ENCODE peak calls at places on chromosomes 5 and 9, in seven cellular contexts. X is A549, U is astrocyte, A is right atrium auricular region, Y is gastrocnemius medialis, O is ovary, Z is HCT116. L is an unnamed sample. For H3K9me3, the result is how much of the 10 kb centered on the place peaks cover.

GRCh38 chr5:129460951-129461815 is 1.1 kb downstream of the ADAMTS19 start:
- DNase-seq in X (peak), A (no peak), Z (no peak), Y (peak), O (peak), U (peak), L (peak)

GRCh38 chr5:159961176-159961689 is 45.0 kb downstream of the ADRA1B start:
- DNase-seq in U (no peak), A (no peak), Z (no peak), Y (no peak), X (no peak), O (no peak), L (no peak)

GRCh38 chr9:80208662-80209061 is 636.9 kb downstream of the TLE4 start:
- DNase-seq in Z (no peak), U (no peak), Y (no peak), O (no peak), A (no peak), X (no peak), L (no peak)

GRCh38 chr9:87620727-87621322 is 105.1 kb upstream of the CTSL start:
- DNase-seq in Y (no peak), O (no peak), Z (no peak), X (no peak), U (no peak), A (no peak), L (no peak)

GRCh38 chr9:29044959-29045358 is 1471.7 kb upstream of the C9orf72 start:
- DNase-seq in X (peak), O (no peak), Z (peak), U (peak), A (no peak), Y (no peak), L (no peak)

GRCh38 chr5:8176101-8176693 is 307.2 kb downstream of the MTRR start:
- DNase-seq in X (no peak), A (no peak), O (no peak), U (no peak), Y (no peak), Z (no peak), L (no peak)

GRCh38 chr5:52893105-52893504 is 96.0 kb upstream of the ITGA2 start:
- DNase-seq in U (peak), O (no peak), A (no peak), X (no peak), Y (no peak), Z (no peak), L (no peak)

GRCh38 chr9:9142001-9142400 is 1342.4 kb upstream of the DMAC1 start:
- DNase-seq in Y (no peak), U (no peak), X (no peak), Z (no peak), O (no peak), A (no peak), L (no peak)

GRCh38 chr9:126860757-126861466 is 473 bp downstream of the ZBTB34 start:
- DNase-seq in O (no peak), Z (no peak), Y (no peak), X (no peak), A (no peak), U (no peak), L (peak)

GRCh38 chr9:109122726-109123621 is 3.2 kb upstream of the TMEM245 start:
- DNase-seq in X (no peak), Y (no peak), A (no peak), U (no peak), Z (no peak), O (no peak), L (no peak)

GRCh38 chr5:170444181-170444580 is 55.0 kb upstream of the KCNMB1 start:
- DNase-seq in O (no peak), Z (no peak), X (no peak), Y (no peak), A (peak), U (no peak), L (no peak)

GRCh38 chr9:135819905-135820304 is 87.4 kb downstream of the CAMSAP1 start:
- DNase-seq in X (no peak), A (no peak), Y (no peak), Z (no peak), O (no peak), U (no peak), L (no peak)

GRCh38 chr5:141681695-141682641 is at the start of gene ARAP3:
- DNase-seq in Y (peak), A (peak), U (peak), Z (peak), O (peak), X (peak), L (peak)

GRCh38 chr5:118952992-118953651 is 35.2 kb downstream of the DTWD2 start:
- DNase-seq in U (peak), O (no peak), Z (no peak), X (no peak), Y (no peak), A (no peak), L (no peak)

GRCh38 chr5:99438619-99439018 is 509.8 kb upstream of the CHD1 start:
- DNase-seq in Y (no peak), U (no peak), X (no peak), A (no peak), O (no peak), Z (no peak), L (no peak)

GRCh38 chr5:150263801-150264621 is 25.6 kb downstream of the CAMK2A start:
- DNase-seq in A (no peak), X (peak), Z (peak), Y (peak), O (no peak), U (peak), L (no peak)

GRCh38 chr9:89436963-89437625 is 60.8 kb downstream of the SEMA4D start:
- DNase-seq in A (no peak), Y (no peak), U (no peak), X (no peak), Z (no peak), O (no peak), L (peak)

GRCh38 chr9:130390371-130390770 is 54.4 kb upstream of the ASS1 start:
- DNase-seq in X (no peak), A (no peak), O (no peak), Y (no peak), Z (no peak), U (no peak), L (no peak)

GRCh38 chr5:42655982-42656660 is 100.5 kb upstream of the CCDC152 start:
- DNase-seq in U (no peak), A (no peak), O (no peak), X (no peak), Z (no peak), Y (no peak), L (no peak)

GRCh38 chr5:82639393-82640144 is 361.4 kb upstream of the RPS23 start:
- DNase-seq in X (no peak), U (peak), Y (no peak), Z (no peak), O (no peak), A (no peak), L (no peak)

GRCh38 chr5:108681079-108681921 is 66.4 kb upstream of the FER start:
- DNase-seq in A (no peak), X (peak), U (peak), Y (no peak), O (no peak), Z (peak), L (no peak)

GRCh38 chr9:224540-225520 is 10.2 kb downstream of the DOCK8 start:
- DNase-seq in A (no peak), Z (no peak), U (no peak), O (no peak), X (peak), Y (no peak), L (no peak)

GRCh38 chr9:129868571-129869486 is 33.6 kb downstream of the USP20 start:
- DNase-seq in A (no peak), X (no peak), Y (no peak), O (no peak), Z (no peak), U (no peak), L (peak)

GRCh38 chr9:78997296-78997695 is 574.5 kb upstream of the TLE4 start:
- DNase-seq in O (no peak), Z (no peak), Y (no peak), X (no peak), A (no peak), U (no peak), L (no peak)

GRCh38 chr9:116589392-116590354 is 97.4 kb upstream of the TRIM32 start:
- DNase-seq in O (no peak), Y (no peak), U (no peak), X (peak), Z (peak), A (no peak), L (peak)

GRCh38 chr5:125612356-125613149 is 810.7 kb upstream of the GRAMD2B start:
- DNase-seq in Y (peak), A (no peak), U (no peak), Z (no peak), X (no peak), O (no peak), L (no peak)

GRCh38 chr9:133849076-133849670 is 111.0 kb upstream of the SARDH start:
- DNase-seq in O (no peak), A (no peak), U (no peak), Z (no peak), X (no peak), Y (no peak), L (peak)

GRCh38 chr5:176535101-176535654 is 2.0 kb downstream of the RNF44 start:
- DNase-seq in O (no peak), U (no peak), Z (no peak), A (no peak), Y (no peak), X (peak), L (peak)

GRCh38 chr5:142906863-142907671 is 136.9 kb downstream of the ARHGAP26 start:
- DNase-seq in X (no peak), A (no peak), Y (peak), Z (no peak), U (peak), O (no peak), L (no peak)
- H3K4me3 ChIP-seq in X (no peak), A (no peak), Y (no peak), Z (no peak), U (no peak), O (no peak), L (no peak)

DNA sequence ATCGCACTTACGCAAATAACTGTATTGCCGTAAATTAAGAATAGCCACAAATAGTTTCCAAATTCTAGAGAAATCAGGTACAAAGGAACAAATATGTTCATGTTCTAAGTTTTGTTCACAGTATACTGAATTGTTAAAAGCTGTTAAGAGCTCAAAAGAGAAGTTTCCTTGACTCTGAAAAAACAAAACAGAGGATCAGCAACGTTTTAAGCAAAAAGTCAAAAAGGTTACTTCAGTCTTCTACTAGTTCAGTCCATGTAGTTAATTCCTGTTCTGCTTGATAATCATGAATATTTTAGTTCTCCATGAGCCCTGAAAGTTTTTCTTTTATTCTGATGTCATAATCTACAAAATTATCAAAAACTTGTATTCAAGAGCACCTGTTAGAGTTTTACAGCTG is 128.6 kb upstream of the MAST4 start:
- DNase-seq in O (no peak), A (no peak), X (no peak), U (no peak), Y (no peak), Z (no peak), L (no peak)
- H3K9me3 ChIP-seq in O (under half), A (under half), X (under half), U (under half), Y (under half), Z (under half), L (under half)

GRCh38 chr9:35564658-35565061 is 40.4 kb upstream of the TESK1 start:
- DNase-seq in X (no peak), O (no peak), Z (no peak), A (peak), U (no peak), Y (peak), L (no peak)

GRCh38 chr9:35569206-35569605 is 35.9 kb upstream of the TESK1 start:
- DNase-seq in X (no peak), Y (no peak), A (no peak), Z (no peak), U (no peak), O (no peak), L (no peak)

GRCh38 chr9:35563791-35564197 is 41.3 kb upstream of the TESK1 start:
- DNase-seq in U (no peak), X (no peak), A (no peak), O (peak), Y (peak), Z (no peak), L (no peak)

GRCh38 chr9:35568196-35568595 is 36.9 kb upstream of the TESK1 start:
- DNase-seq in X (no peak), O (no peak), U (no peak), Z (no peak), A (no peak), Y (no peak), L (no peak)

GRCh38 chr9:35566417-35566816 is 38.6 kb upstream of the TESK1 start:
- DNase-seq in Z (no peak), O (no peak), X (peak), Y (peak), U (peak), A (no peak), L (no peak)
- TF ChIP-seq CTCF in Z (peak), O (no peak), X (peak), Y (peak), U (no peak), A (no peak), L (no peak)

GRCh38 chr9:123929177-123929869 is 603 bp downstream of the DENND1A start:
- DNase-seq in A (no peak), O (no peak), U (no peak), X (no peak), Z (no peak), Y (no peak), L (peak)
- H3K4me3 ChIP-seq in A (peak), O (peak), U (peak), X (peak), Z (peak), Y (peak), L (peak)

DNA sequence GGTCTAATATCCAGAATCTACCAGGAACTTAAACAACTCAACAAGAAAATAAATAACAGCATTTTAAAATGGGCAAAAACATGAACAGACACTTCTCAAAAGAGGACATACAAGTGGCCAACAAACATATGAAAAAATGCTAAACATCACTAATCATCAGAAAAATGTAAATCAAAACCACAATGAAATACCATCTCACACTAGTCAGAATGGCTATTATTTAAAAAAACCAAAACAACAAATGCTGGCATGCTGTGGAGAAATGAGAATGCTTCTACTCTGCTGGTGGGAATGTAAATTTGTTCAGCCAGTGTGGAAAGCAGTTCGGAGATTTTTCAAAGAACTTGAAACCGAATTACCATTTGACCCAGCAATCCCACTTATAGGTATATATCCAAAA is 63.1 kb downstream of the ADAMTS6 start:
- DNase-seq in U (peak), O (no peak), Z (no peak), X (no peak), Y (no peak), A (no peak), L (no peak)
- H3K9me3 ChIP-seq in U (under half), O (under half), Z (under half), X (under half), Y (under half), A (under half), L (under half)

DNA sequence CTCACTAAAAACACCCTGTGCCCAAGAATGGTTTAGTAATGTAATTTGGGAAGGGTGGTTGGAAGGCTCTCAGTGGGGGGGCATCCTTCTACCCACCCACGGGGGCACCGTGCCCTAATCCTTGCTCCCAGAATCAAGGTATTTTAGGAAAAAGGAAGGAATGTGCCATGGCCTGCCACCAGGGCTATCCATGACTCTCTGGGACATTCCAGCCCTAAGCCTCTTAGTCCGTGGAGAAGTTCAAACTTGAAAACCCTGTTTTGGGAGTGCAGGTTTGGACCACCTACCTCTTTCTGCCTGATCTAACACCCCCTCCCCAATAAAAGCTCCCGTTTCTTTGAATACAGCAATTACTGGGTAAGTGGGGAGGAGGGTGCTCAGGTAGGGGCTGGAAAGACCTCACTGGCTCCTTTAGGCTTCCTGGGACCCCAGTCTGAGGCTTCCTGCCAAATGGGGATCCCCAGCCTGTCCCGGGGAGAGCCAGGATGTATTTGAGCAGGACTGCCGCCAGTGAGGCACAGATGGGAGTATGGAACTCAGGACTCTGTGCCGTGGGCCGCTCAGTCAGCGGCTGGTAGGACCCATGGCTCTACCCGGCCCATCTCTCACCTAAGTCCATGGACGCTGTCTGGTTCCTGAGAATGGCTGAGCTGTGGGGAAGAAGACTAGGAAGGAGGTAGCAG is 3.6 kb upstream of the PITX1 start:
- DNase-seq in Y (no peak), Z (no peak), X (no peak), O (no peak), A (no peak), U (no peak), L (no peak)
- TF ChIP-seq CTCF in Y (no peak), Z (no peak), X (no peak), O (no peak), A (no peak), U (no peak), L (no peak)